ENCODE peak calls at places on chromosomes 16 and 17, in four cellular contexts. J is HL-60, G is upper lobe of right lung, C is left ventricle myocardium inferior. S is an unnamed sample.
A peak's percentile ranks its signal among the peaks of the same experiment; 100 is the strongest.

GRCh38 chr16:56347166-56347565 is 78.2 kb downstream of the AMFR start:
- DNase-seq in J (no peak), C (no peak), G (peak; percentile 48), S (no peak)

GRCh38 chr16:83704656-83705055 is 103.1 kb upstream of the HSBP1 start:
- DNase-seq in C (no peak), G (no peak), J (no peak), S (no peak)

GRCh38 chr17:45787044-45787443 is 2.9 kb downstream of the CRHR1 start:
- DNase-seq in G (no peak), C (no peak), J (no peak), S (no peak)

GRCh38 chr17:46097497-46097896 is 95.7 kb downstream of the KANSL1 start:
- DNase-seq in J (no peak), C (no peak), G (no peak), S (no peak)

GRCh38 chr16:23485841-23486240 is 24.5 kb downstream of the GGA2 start:
- DNase-seq in J (no peak), C (no peak), G (no peak), S (no peak)

GRCh38 chr16:83878838-83879237 is 20.1 kb upstream of the MLYCD start:
- DNase-seq in J (no peak), C (no peak), G (no peak), S (no peak)

GRCh38 chr17:56185905-56186783 is 32.9 kb downstream of the ANKFN1 start:
- DNase-seq in C (no peak), J (no peak), G (no peak), S (no peak)

GRCh38 chr17:64692187-64692586 is 30.1 kb upstream of the SMURF2 start:
- DNase-seq in C (no peak), J (no peak), G (no peak), S (no peak)

GRCh38 chr17:49748791-49749190 is 15.1 kb downstream of the FAM117A start:
- DNase-seq in C (no peak), G (no peak), J (no peak), S (no peak)

GRCh38 chr16:68396481-68396880 is 51.8 kb downstream of the SMPD3 start:
- DNase-seq in C (no peak), G (no peak), J (no peak), S (peak; percentile 53)

DNA sequence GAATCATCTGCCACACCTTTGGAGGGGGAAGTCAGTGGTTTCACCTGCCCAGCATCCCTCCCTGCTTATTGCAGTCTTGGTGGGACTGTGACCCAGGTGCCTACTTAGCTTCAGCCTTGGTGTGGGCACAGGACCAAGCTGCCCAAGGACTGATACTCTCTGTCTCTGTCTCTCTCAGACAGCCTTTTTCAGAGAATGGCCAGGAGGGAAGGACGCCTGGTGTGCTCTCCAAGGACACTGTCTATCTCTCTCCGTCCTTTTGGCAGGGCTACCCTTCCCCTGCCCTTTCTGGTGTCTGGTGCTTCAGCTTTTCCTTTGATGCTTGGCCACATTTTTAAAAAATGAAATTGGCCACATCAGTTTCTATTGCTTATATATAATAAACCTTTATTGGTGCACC is 19.6 kb downstream of the PIK3R6 start:
- DNase-seq in C (no peak), J (no peak), G (no peak), S (no peak)
- H3K27ac ChIP-seq in C (peak overlapping the region; percentile 92), J (no peak overlapping the region), G (no peak overlapping the region), S (no peak overlapping the region)

DNA sequence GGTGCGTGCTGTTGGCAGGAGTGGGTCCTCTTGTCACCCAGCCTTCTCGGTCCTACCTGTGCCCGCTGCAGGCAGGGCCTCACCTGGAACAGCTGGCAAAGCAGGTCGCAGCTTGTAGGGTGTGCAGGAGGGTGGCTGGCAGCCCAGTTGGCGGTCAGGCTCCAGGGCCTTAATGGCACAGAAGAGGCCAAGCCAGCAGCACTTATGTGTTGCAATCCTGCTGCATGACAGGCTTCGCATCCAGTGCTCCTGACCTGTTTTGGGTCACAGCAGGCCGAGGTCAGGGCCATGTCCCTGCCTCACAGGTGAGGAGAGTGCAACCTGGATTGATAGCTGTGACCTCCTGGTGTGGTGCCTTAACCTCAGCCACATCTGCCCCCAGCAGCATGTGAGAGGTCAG is 31.9 kb downstream of the ZC3H18 start:
- DNase-seq in C (no peak), J (no peak), G (peak; percentile 82), S (no peak)
- H3K27ac ChIP-seq in C (no peak overlapping the region), J (no peak overlapping the region), G (no peak overlapping the region), S (no peak overlapping the region)

DNA sequence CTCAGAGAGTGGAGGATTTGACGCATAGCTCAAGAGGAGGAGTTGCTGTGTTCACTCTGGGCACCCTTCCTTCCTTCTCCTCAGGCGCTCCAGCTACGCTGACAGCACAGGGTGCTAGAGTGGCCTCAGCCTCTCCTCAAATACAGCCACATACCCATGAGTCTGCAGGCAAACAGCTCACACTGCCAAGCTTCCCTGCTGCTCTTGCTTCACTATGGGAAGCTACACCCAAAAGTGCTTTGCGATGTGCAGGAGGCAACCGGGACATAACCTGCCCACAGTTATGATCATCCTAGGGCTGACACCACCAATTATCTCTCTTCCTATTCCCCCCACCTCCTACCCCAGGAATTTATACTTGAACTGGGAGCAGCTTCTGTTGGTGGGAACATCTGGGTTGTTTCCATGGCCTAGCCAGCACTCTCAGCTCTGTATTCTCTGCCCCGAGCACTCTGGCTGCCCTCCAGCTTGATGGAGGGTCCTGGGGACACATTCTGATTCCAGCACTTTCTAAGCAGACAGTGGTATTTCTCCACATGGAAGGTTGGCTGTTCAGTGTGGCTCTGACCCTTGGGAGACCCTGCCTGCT is 40.3 kb upstream of the SREBF1 start:
- DNase-seq in C (peak; percentile 43), G (no peak), J (no peak), S (peak; percentile 39)
- H3K27ac ChIP-seq in C (peak overlapping the region; percentile 94), G (peak overlapping the region; percentile 80), J (no peak overlapping the region), S (no peak overlapping the region)

DNA sequence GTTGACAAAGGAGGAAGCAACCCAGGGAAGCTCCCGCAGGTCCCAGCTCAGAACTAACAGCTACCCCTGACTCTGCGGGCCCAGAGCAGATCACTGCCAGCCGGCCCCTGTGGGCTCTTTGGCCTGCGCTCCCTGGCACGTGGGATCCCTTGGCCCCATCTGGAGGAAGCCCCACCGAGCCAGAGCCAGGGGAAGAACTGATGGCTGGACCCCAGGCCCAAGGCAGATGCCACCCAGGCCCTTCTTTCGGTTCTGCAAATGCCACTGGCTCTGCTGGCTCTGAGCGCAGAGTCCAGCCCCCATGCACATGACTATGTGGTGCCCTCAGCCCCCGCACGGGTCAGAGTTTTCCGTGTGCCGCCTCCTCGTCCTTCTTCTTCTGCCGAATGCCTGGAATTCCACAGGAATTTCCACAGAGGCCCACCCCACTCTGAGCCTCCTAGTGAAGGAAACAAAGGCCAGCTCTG is 35.8 kb upstream of the SNN start:
- DNase-seq in C (peak; percentile 38), J (no peak), G (peak; percentile 84), S (peak; percentile 82)
- H3K27ac ChIP-seq in C (peak overlapping the region; percentile 51), J (no peak overlapping the region), G (peak overlapping the region; percentile 74), S (peak overlapping the region; percentile 86)

GRCh38 chr17:62794666-62794971 is 13.5 kb downstream of the MARCHF10 start:
- DNase-seq in C (no peak), G (no peak), J (no peak), S (no peak)
- H3K27ac ChIP-seq in C (no peak overlapping the region), G (no peak overlapping the region), J (no peak overlapping the region), S (no peak overlapping the region)

GRCh38 chr17:34872640-34873039 is 88.6 kb downstream of the CCT6B start:
- DNase-seq in J (no peak), C (no peak), G (no peak), S (no peak)

GRCh38 chr17:34874496-34874895 is 86.8 kb downstream of the CCT6B start:
- DNase-seq in G (no peak), J (no peak), C (no peak), S (no peak)

GRCh38 chr17:34865696-34866095 is 95.6 kb downstream of the CCT6B start:
- DNase-seq in G (no peak), C (no peak), J (peak; percentile 88), S (no peak)

DNA sequence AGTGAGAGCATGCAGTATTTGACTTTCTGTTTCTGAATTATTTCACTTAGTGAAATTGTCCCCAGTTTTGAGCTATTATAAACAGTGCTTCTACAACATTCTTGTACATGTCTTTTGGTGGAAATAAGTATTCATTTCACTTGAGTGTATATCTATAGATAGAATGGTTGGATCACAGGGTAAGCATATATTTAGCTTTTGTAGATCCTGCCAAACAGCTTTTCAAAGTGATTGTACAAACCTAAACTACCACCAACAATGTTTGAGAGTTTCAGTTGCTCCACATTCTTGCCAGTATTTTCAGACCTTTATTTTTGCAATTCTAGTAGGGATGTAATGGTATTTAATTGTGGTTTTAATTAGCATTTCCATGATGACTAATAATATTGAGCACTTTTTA is 91.6 kb downstream of the CCT6B start:
- DNase-seq in G (no peak), J (no peak), C (no peak), S (no peak)
- H3K27ac ChIP-seq in G (no peak overlapping the region), J (no peak overlapping the region), C (no peak overlapping the region), S (no peak overlapping the region)

S was measured in testis.